ENCODE peak calls at places on chromosomes 3 and 15, in six cellular contexts. S is iPS DF 6.9, D is heart left ventricle, P is thyroid gland, H is esophagus muscularis mucosa, X is H9. M is an unnamed sample.

GRCh38 chr15:45635191-45635638 is 386 bp downstream of the SQOR start:
- DNase-seq in S (no peak), H (peak; percentile 95), P (peak; percentile 74), X (peak; percentile 53), D (peak; percentile 66), M (peak; percentile 62)

GRCh38 chr3:40679289-40679688 is 154.5 kb downstream of the ZNF621 start:
- DNase-seq in H (no peak), D (no peak), S (no peak), P (no peak), X (no peak), M (no peak)

GRCh38 chr3:38314112-38314766 is 32.1 kb downstream of the SLC22A14 start:
- DNase-seq in H (peak; percentile 84), D (no peak), X (no peak), S (no peak), P (no peak), M (no peak)

GRCh38 chr15:34855893-34856292 is 60.5 kb upstream of the ACTC1 start:
- DNase-seq in D (no peak), S (no peak), X (no peak), P (no peak), H (no peak), M (no peak)

GRCh38 chr3:177491301-177492031 is 294.2 kb upstream of the TBL1XR1 start:
- DNase-seq in X (no peak), P (no peak), S (no peak), D (peak; percentile 25), H (no peak), M (no peak)

GRCh38 chr3:42263354-42264346 is 2.3 kb downstream of the CCK start:
- DNase-seq in H (no peak), P (peak; percentile 4), X (peak; percentile 79), S (peak; percentile 18), D (no peak), M (no peak)

GRCh38 chr3:35965908-35966307 is 326.6 kb downstream of the ARPP21 start:
- DNase-seq in H (no peak), X (no peak), P (no peak), D (no peak), S (peak; percentile 29), M (no peak)

GRCh38 chr3:185200639-185201038 is 47.8 kb upstream of the C3orf70 start:
- DNase-seq in X (no peak), S (no peak), H (no peak), D (no peak), P (no peak), M (no peak)

GRCh38 chr3:194276768-194277546 is 74.2 kb downstream of the CPN2 start:
- DNase-seq in X (peak; percentile 48), H (no peak), P (peak; percentile 74), S (no peak), D (no peak), M (peak; percentile 60)

GRCh38 chr3:151926956-151927355 is 53.5 kb downstream of the SUCNR1 start:
- DNase-seq in P (no peak), X (no peak), D (no peak), S (no peak), H (no peak), M (no peak)

GRCh38 chr15:93943607-93944006 is 287.8 kb upstream of the MCTP2 start:
- DNase-seq in X (no peak), H (no peak), D (no peak), S (no peak), P (no peak), M (no peak)

DNA sequence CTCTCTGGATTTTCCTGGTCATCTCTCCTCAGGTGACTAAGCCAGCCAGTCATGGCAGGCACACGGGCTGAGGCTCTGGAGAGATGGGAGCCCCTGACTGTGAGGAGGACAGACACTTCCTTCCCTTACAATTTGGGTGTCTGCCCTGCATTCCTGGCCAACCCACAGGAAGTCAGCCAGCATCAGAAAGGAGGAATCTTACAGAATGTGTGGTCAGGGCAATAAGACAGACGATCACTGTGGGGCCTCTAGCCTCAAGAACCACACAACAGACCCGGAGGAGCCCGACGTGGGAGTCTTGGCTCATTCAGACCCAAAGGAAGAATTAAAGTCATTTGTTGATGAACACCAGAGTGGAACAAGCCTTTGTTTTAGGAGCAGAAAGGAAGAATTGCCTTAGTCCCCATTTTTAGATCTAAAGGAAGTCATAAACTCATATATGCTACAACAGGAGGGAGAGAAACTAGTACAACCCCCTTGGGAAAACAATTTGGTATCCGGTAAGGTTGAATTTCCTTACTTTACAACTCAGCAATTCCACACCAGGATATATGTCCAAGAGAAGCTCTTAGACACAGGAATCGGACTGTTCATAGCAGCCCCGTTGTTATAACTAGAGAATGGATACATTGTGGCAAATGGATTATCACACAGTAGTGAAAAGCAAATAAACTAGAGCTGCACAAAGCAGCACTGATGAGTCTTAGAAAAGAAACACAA is 62.2 kb downstream of the ABTB1 start:
- DNase-seq in D (peak; percentile 52), P (peak; percentile 8), H (no peak), S (no peak), X (no peak), M (no peak)
- H3K4me1 ChIP-seq in D (peaks cover 98% of the 10 kb centered on the region), P (no peaks in the 10 kb centered on the region), H (peaks cover 82% of the 10 kb centered on the region), S (peaks cover 3% of the 10 kb centered on the region), X (peaks cover 5% of the 10 kb centered on the region), M (peaks cover 11% of the 10 kb centered on the region)

GRCh38 chr15:42811435-42811834 is 74.5 kb upstream of the CDAN1 start:
- DNase-seq in X (no peak), H (no peak), S (no peak), P (no peak), D (no peak), M (no peak)
- H3K27ac ChIP-seq in X (no peak overlapping the region), H (no peak overlapping the region), S (no peak overlapping the region), P (no peak overlapping the region), D (no peak overlapping the region), M (no peak overlapping the region)

DNA sequence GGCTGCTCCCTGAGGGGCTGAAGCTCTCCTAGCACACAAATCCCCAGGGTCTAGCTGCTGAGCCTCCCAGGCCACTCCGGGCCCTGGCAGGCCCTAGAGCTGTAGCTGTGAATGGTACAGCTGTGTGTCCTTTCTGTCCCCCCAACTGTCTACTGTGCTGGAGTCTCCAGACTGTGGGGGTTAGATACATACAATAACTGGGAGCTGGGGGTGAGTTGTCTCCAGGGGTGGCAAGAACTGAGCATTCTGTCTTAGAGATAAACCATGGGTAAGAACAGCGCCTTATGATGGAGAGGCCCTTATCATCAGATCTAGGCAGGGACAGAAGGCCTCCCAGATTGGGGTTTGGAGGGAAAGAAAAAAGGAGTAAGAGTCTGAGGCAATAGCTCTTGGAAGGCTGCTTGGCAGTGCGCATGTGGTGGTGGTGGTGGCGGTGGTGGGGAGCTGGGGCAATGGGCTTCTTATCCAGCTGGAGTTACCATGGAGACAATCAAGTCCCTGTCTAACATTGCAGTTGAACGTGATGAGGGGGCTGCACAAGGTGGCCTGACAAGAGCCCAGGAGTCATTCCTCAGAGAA is 3.6 kb downstream of the CYB561D2 start:
- DNase-seq in D (no peak), X (no peak), P (no peak), S (no peak), H (no peak), M (no peak)
- H3K4me1 ChIP-seq in D (peaks cover 58% of the 10 kb centered on the region), X (peaks cover 4% of the 10 kb centered on the region), P (peaks cover 55% of the 10 kb centered on the region), S (peaks cover 8% of the 10 kb centered on the region), H (peaks cover 69% of the 10 kb centered on the region), M (peaks cover 38% of the 10 kb centered on the region)

GRCh38 chr3:131077904-131078303 is 51.2 kb downstream of the NEK11 start:
- DNase-seq in P (no peak), X (peak; percentile 67), H (no peak), D (no peak), S (peak; percentile 22), M (no peak)
- H3K27ac ChIP-seq in P (no peak overlapping the region), X (no peak overlapping the region), H (no peak overlapping the region), D (peak overlapping the region; percentile 23), S (no peak overlapping the region), M (no peak overlapping the region)

GRCh38 chr3:128215290-128215689 is 62.0 kb downstream of the EEFSEC start:
- DNase-seq in D (no peak), S (no peak), X (no peak), P (no peak), H (no peak), M (no peak)

GRCh38 chr3:128215800-128216495 is 62.7 kb downstream of the EEFSEC start:
- DNase-seq in P (no peak), H (no peak), D (no peak), S (no peak), X (no peak), M (no peak)

GRCh38 chr3:128205616-128206015 is 52.3 kb downstream of the EEFSEC start:
- DNase-seq in D (no peak), H (no peak), S (no peak), X (no peak), P (no peak), M (no peak)

GRCh38 chr3:128207953-128208352 is 54.7 kb downstream of the EEFSEC start:
- DNase-seq in P (no peak), X (no peak), H (no peak), D (no peak), S (no peak), M (no peak)

DNA sequence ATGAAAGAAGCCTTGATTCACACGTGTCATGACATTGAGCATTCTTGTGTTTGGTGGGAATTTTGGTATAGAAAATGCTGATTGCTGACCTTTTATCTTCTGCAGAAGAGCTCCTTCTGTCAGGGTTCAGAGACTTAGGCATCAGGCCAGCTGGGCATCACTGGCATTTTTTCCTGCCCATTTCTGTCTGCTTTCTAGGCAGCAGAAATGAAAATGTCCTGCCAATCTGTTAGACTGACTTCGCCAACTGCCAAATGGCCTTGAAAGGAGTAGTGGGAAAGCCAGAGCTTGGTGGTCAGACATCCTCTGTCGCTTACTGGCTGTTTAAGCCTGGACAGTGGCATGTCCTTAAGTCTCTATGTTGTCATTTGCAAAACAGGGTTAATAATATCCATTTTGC is 57.4 kb downstream of the EEFSEC start:
- DNase-seq in D (no peak), X (no peak), H (no peak), S (no peak), P (peak; percentile 10), M (no peak)
- H3K4me1 ChIP-seq in D (peaks cover 32% of the 10 kb centered on the region), X (peaks cover 6% of the 10 kb centered on the region), H (peaks cover 9% of the 10 kb centered on the region), S (no peaks in the 10 kb centered on the region), P (peaks cover 6% of the 10 kb centered on the region), M (no peaks in the 10 kb centered on the region)

DNA sequence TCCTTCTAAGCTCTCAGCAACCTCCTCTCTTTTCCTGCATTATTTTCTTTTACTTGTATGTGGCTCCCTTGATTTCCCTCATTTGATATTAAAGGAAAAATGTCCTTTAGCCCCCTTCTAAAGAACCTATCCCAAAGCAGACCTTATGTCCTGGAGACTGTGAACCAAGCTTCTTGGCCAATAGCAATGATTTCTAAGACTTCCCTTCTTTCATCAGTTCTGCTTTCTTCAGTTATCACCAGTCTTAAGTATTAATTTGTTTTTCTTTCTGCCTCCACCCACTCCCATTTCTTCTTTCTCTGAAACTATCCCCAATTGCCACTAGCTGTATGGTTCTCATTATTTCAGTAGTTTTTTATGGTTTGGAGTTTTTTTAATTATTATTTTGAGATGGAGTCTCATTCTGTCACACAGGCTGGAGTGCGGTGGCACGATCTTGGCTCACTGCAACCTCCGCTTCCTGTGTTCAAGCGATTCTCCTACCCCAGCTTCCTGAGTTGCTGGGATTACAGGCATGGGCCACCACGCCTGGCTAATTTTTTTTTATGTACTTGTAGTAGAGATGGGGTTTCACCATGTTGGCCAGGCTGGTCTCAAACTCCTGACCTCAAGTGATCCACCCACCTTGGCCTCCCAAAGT is 12.1 kb downstream of the TMOD3 start:
- DNase-seq in D (no peak), X (no peak), S (no peak), P (no peak), H (no peak), M (no peak)
- H3K27ac ChIP-seq in D (no peak overlapping the region), X (no peak overlapping the region), S (no peak overlapping the region), P (no peak overlapping the region), H (no peak overlapping the region), M (no peak overlapping the region)

DNA sequence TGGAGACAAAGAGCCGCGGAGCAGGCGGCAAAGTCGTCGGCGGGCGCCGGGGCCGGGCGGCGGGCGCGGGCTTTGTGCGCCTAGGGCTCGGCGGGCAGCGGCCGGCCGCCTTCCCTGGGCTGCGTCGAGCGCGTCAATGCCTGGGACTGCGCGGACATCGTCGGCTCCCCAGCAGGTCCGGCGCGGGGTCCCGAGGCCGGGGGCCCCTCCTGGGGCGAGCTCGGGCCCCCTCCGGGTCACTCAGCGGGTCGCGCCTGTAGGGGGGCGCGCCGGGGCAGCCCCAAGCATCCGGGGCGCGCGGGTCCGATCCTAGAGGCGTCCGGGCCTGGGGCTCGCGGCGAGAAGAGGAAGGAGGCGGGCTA is 761 bp downstream of the TLE3 start:
- DNase-seq in D (no peak), H (no peak), X (no peak), P (no peak), S (no peak), M (no peak)
- H3K4me1 ChIP-seq in D (peaks cover 68% of the 10 kb centered on the region), H (peaks cover 75% of the 10 kb centered on the region), X (peaks cover 12% of the 10 kb centered on the region), P (peaks cover 57% of the 10 kb centered on the region), S (peaks cover 14% of the 10 kb centered on the region), M (peaks cover 8% of the 10 kb centered on the region)